ENCODE peak calls at places on chromosomes 4 and X, in nine cellular contexts. One of them, this sample, is unnamed.

GRCh38 chr4:136768925-136769275 is 763.4 kb downstream of the PCDH18 start:
- DNase-seq in smooth muscle cell of the brain vasculature: no peak
- DNase-seq in RPMI7951: no peak
- DNase-seq in GM23338: no peak
- DNase-seq in AG08396: no peak
- DNase-seq in activated CD4-positive, alpha-beta T cell treated with anti-CD3 and anti-CD28 coated beads for 24 hours: no peak
- DNase-seq in activated T-helper 1 cell treated with Interleukin-2 at 50 U/mL for 16 hours: no peak
- DNase-seq in NCI-H2029: no peak
- DNase-seq in activated naive CD4-positive, alpha-beta T cell treated with Interleukin-2 at 50 U/mL for 16 hours: no peak
- DNase-seq in this sample: no peak

GRCh38 chrX:148500428-148501120 is at the start of gene AFF2:
- DNase-seq in NCI-H2029: no peak
- DNase-seq in GM23338: peak; percentile 55
- DNase-seq in smooth muscle cell of the brain vasculature: no peak
- DNase-seq in activated T-helper 1 cell treated with Interleukin-2 at 50 U/mL for 16 hours: no peak
- DNase-seq in RPMI7951: peak; percentile 32
- DNase-seq in AG08396: peak; percentile 37
- DNase-seq in activated naive CD4-positive, alpha-beta T cell treated with Interleukin-2 at 50 U/mL for 16 hours: peak; percentile 47
- DNase-seq in activated CD4-positive, alpha-beta T cell treated with anti-CD3 and anti-CD28 coated beads for 24 hours: peak; percentile 19
- DNase-seq in this sample: peak; percentile 13

GRCh38 chr4:6390357-6390756 is 82.1 kb downstream of the PPP2R2C start:
- DNase-seq in smooth muscle cell of the brain vasculature: no peak
- DNase-seq in AG08396: no peak
- DNase-seq in GM23338: no peak
- DNase-seq in NCI-H2029: no peak
- DNase-seq in activated naive CD4-positive, alpha-beta T cell treated with Interleukin-2 at 50 U/mL for 16 hours: no peak
- DNase-seq in RPMI7951: no peak
- DNase-seq in activated CD4-positive, alpha-beta T cell treated with anti-CD3 and anti-CD28 coated beads for 24 hours: no peak
- DNase-seq in activated T-helper 1 cell treated with Interleukin-2 at 50 U/mL for 16 hours: no peak
- DNase-seq in this sample: no peak

GRCh38 chr4:25160714-25161598 is 707 bp upstream of the SEPSECS start:
- DNase-seq in activated naive CD4-positive, alpha-beta T cell treated with Interleukin-2 at 50 U/mL for 16 hours: no peak
- DNase-seq in RPMI7951: peak; percentile 3
- DNase-seq in activated T-helper 1 cell treated with Interleukin-2 at 50 U/mL for 16 hours: no peak
- DNase-seq in GM23338: no peak
- DNase-seq in activated CD4-positive, alpha-beta T cell treated with anti-CD3 and anti-CD28 coated beads for 24 hours: peak; percentile 15
- DNase-seq in smooth muscle cell of the brain vasculature: no peak
- DNase-seq in AG08396: peak; percentile 12
- DNase-seq in NCI-H2029: peak; percentile 62
- DNase-seq in this sample: no peak

GRCh38 chr4:153950100-153950979 is 161.5 kb upstream of the SFRP2 start:
- DNase-seq in activated CD4-positive, alpha-beta T cell treated with anti-CD3 and anti-CD28 coated beads for 24 hours: no peak
- DNase-seq in GM23338: no peak
- DNase-seq in smooth muscle cell of the brain vasculature: no peak
- DNase-seq in NCI-H2029: no peak
- DNase-seq in activated naive CD4-positive, alpha-beta T cell treated with Interleukin-2 at 50 U/mL for 16 hours: no peak
- DNase-seq in RPMI7951: peak; percentile 23
- DNase-seq in AG08396: no peak
- DNase-seq in activated T-helper 1 cell treated with Interleukin-2 at 50 U/mL for 16 hours: no peak
- DNase-seq in this sample: no peak

GRCh38 chr4:9765091-9765490 is 16.3 kb upstream of the DRD5 start:
- DNase-seq in AG08396: peak; percentile 8
- DNase-seq in NCI-H2029: no peak
- DNase-seq in RPMI7951: peak; percentile 3
- DNase-seq in activated T-helper 1 cell treated with Interleukin-2 at 50 U/mL for 16 hours: no peak
- DNase-seq in activated CD4-positive, alpha-beta T cell treated with anti-CD3 and anti-CD28 coated beads for 24 hours: no peak
- DNase-seq in GM23338: peak; percentile 65
- DNase-seq in activated naive CD4-positive, alpha-beta T cell treated with Interleukin-2 at 50 U/mL for 16 hours: no peak
- DNase-seq in smooth muscle cell of the brain vasculature: no peak
- DNase-seq in this sample: no peak

GRCh38 chr4:25441519-25442117 is 64.6 kb downstream of the ANAPC4 start:
- DNase-seq in smooth muscle cell of the brain vasculature: peak; percentile 28
- DNase-seq in RPMI7951: peak; percentile 43
- DNase-seq in GM23338: peak; percentile 86
- DNase-seq in activated T-helper 1 cell treated with Interleukin-2 at 50 U/mL for 16 hours: no peak
- DNase-seq in activated CD4-positive, alpha-beta T cell treated with anti-CD3 and anti-CD28 coated beads for 24 hours: peak; percentile 4
- DNase-seq in activated naive CD4-positive, alpha-beta T cell treated with Interleukin-2 at 50 U/mL for 16 hours: no peak
- DNase-seq in NCI-H2029: peak; percentile 61
- DNase-seq in AG08396: peak; percentile 46
- DNase-seq in this sample: no peak

GRCh38 chr4:86536166-86536565 is 57.9 kb upstream of the PTPN13 start:
- DNase-seq in AG08396: no peak
- DNase-seq in activated naive CD4-positive, alpha-beta T cell treated with Interleukin-2 at 50 U/mL for 16 hours: no peak
- DNase-seq in NCI-H2029: no peak
- DNase-seq in RPMI7951: no peak
- DNase-seq in GM23338: no peak
- DNase-seq in activated T-helper 1 cell treated with Interleukin-2 at 50 U/mL for 16 hours: no peak
- DNase-seq in activated CD4-positive, alpha-beta T cell treated with anti-CD3 and anti-CD28 coated beads for 24 hours: no peak
- DNase-seq in smooth muscle cell of the brain vasculature: no peak
- DNase-seq in this sample: no peak

GRCh38 chr4:137310156-137310555 is 222.1 kb downstream of the PCDH18 start:
- DNase-seq in activated CD4-positive, alpha-beta T cell treated with anti-CD3 and anti-CD28 coated beads for 24 hours: no peak
- DNase-seq in activated naive CD4-positive, alpha-beta T cell treated with Interleukin-2 at 50 U/mL for 16 hours: no peak
- DNase-seq in smooth muscle cell of the brain vasculature: peak; percentile 18
- DNase-seq in RPMI7951: peak; percentile 23
- DNase-seq in activated T-helper 1 cell treated with Interleukin-2 at 50 U/mL for 16 hours: no peak
- DNase-seq in NCI-H2029: no peak
- DNase-seq in AG08396: no peak
- DNase-seq in GM23338: no peak
- DNase-seq in this sample: no peak

GRCh38 chr4:124499266-124499665 is 213.3 kb downstream of the ANKRD50 start:
- DNase-seq in activated T-helper 1 cell treated with Interleukin-2 at 50 U/mL for 16 hours: no peak
- DNase-seq in GM23338: peak; percentile 10
- DNase-seq in AG08396: no peak
- DNase-seq in RPMI7951: no peak
- DNase-seq in activated naive CD4-positive, alpha-beta T cell treated with Interleukin-2 at 50 U/mL for 16 hours: no peak
- DNase-seq in smooth muscle cell of the brain vasculature: no peak
- DNase-seq in activated CD4-positive, alpha-beta T cell treated with anti-CD3 and anti-CD28 coated beads for 24 hours: no peak
- DNase-seq in NCI-H2029: no peak
- DNase-seq in this sample: no peak

GRCh38 chr4:88737304-88738015 is 39.8 kb upstream of the NAP1L5 start:
- DNase-seq in NCI-H2029: no peak
- DNase-seq in activated naive CD4-positive, alpha-beta T cell treated with Interleukin-2 at 50 U/mL for 16 hours: no peak
- DNase-seq in activated CD4-positive, alpha-beta T cell treated with anti-CD3 and anti-CD28 coated beads for 24 hours: no peak
- DNase-seq in AG08396: no peak
- DNase-seq in RPMI7951: no peak
- DNase-seq in activated T-helper 1 cell treated with Interleukin-2 at 50 U/mL for 16 hours: no peak
- DNase-seq in smooth muscle cell of the brain vasculature: no peak
- DNase-seq in GM23338: peak; percentile 50
- DNase-seq in this sample: no peak

GRCh38 chr4:142383354-142383753 is 462.7 kb downstream of the INPP4B start:
- DNase-seq in AG08396: no peak
- DNase-seq in NCI-H2029: no peak
- DNase-seq in GM23338: no peak
- DNase-seq in activated CD4-positive, alpha-beta T cell treated with anti-CD3 and anti-CD28 coated beads for 24 hours: no peak
- DNase-seq in activated T-helper 1 cell treated with Interleukin-2 at 50 U/mL for 16 hours: no peak
- DNase-seq in activated naive CD4-positive, alpha-beta T cell treated with Interleukin-2 at 50 U/mL for 16 hours: no peak
- DNase-seq in RPMI7951: no peak
- DNase-seq in smooth muscle cell of the brain vasculature: no peak
- DNase-seq in this sample: no peak

GRCh38 chr4:14333616-14334015 is 668.7 kb upstream of the CPEB2 start:
- DNase-seq in NCI-H2029: no peak
- DNase-seq in GM23338: no peak
- DNase-seq in activated T-helper 1 cell treated with Interleukin-2 at 50 U/mL for 16 hours: no peak
- DNase-seq in smooth muscle cell of the brain vasculature: no peak
- DNase-seq in activated naive CD4-positive, alpha-beta T cell treated with Interleukin-2 at 50 U/mL for 16 hours: no peak
- DNase-seq in AG08396: no peak
- DNase-seq in RPMI7951: peak; percentile 4
- DNase-seq in activated CD4-positive, alpha-beta T cell treated with anti-CD3 and anti-CD28 coated beads for 24 hours: no peak
- DNase-seq in this sample: no peak

GRCh38 chr4:123478859-123479345 is 82.3 kb downstream of the SPRY1 start:
- DNase-seq in activated CD4-positive, alpha-beta T cell treated with anti-CD3 and anti-CD28 coated beads for 24 hours: no peak
- DNase-seq in NCI-H2029: peak; percentile 6
- DNase-seq in smooth muscle cell of the brain vasculature: no peak
- DNase-seq in activated naive CD4-positive, alpha-beta T cell treated with Interleukin-2 at 50 U/mL for 16 hours: no peak
- DNase-seq in activated T-helper 1 cell treated with Interleukin-2 at 50 U/mL for 16 hours: no peak
- DNase-seq in GM23338: no peak
- DNase-seq in AG08396: no peak
- DNase-seq in RPMI7951: peak; percentile 93
- DNase-seq in this sample: no peak

GRCh38 chr4:177562859-177563258 is 120.6 kb upstream of the AGA start:
- DNase-seq in RPMI7951: no peak
- DNase-seq in activated naive CD4-positive, alpha-beta T cell treated with Interleukin-2 at 50 U/mL for 16 hours: no peak
- DNase-seq in activated T-helper 1 cell treated with Interleukin-2 at 50 U/mL for 16 hours: no peak
- DNase-seq in activated CD4-positive, alpha-beta T cell treated with anti-CD3 and anti-CD28 coated beads for 24 hours: no peak
- DNase-seq in NCI-H2029: no peak
- DNase-seq in AG08396: no peak
- DNase-seq in GM23338: no peak
- DNase-seq in smooth muscle cell of the brain vasculature: no peak
- DNase-seq in this sample: no peak

GRCh38 chr4:110396963-110397362 is 79.0 kb upstream of the ENPEP start:
- DNase-seq in smooth muscle cell of the brain vasculature: no peak
- DNase-seq in activated T-helper 1 cell treated with Interleukin-2 at 50 U/mL for 16 hours: no peak
- DNase-seq in activated naive CD4-positive, alpha-beta T cell treated with Interleukin-2 at 50 U/mL for 16 hours: no peak
- DNase-seq in RPMI7951: no peak
- DNase-seq in AG08396: no peak
- DNase-seq in NCI-H2029: no peak
- DNase-seq in activated CD4-positive, alpha-beta T cell treated with anti-CD3 and anti-CD28 coated beads for 24 hours: no peak
- DNase-seq in GM23338: no peak
- DNase-seq in this sample: no peak

GRCh38 chr4:47031011-47031678 is at the start of gene GABRB1:
- DNase-seq in smooth muscle cell of the brain vasculature: peak; percentile 40
- DNase-seq in activated T-helper 1 cell treated with Interleukin-2 at 50 U/mL for 16 hours: peak; percentile 1
- DNase-seq in NCI-H2029: no peak
- DNase-seq in activated CD4-positive, alpha-beta T cell treated with anti-CD3 and anti-CD28 coated beads for 24 hours: no peak
- DNase-seq in RPMI7951: no peak
- DNase-seq in activated naive CD4-positive, alpha-beta T cell treated with Interleukin-2 at 50 U/mL for 16 hours: peak; percentile 12
- DNase-seq in AG08396: peak; percentile 69
- DNase-seq in GM23338: peak; percentile 76
- DNase-seq in this sample: no peak

GRCh38 chr4:15354790-15355418 is 72.9 kb upstream of the C1QTNF7 start:
- DNase-seq in activated CD4-positive, alpha-beta T cell treated with anti-CD3 and anti-CD28 coated beads for 24 hours: no peak
- DNase-seq in NCI-H2029: no peak
- DNase-seq in GM23338: no peak
- DNase-seq in smooth muscle cell of the brain vasculature: no peak
- DNase-seq in activated naive CD4-positive, alpha-beta T cell treated with Interleukin-2 at 50 U/mL for 16 hours: no peak
- DNase-seq in activated T-helper 1 cell treated with Interleukin-2 at 50 U/mL for 16 hours: no peak
- DNase-seq in RPMI7951: no peak
- DNase-seq in AG08396: no peak
- DNase-seq in this sample: no peak

GRCh38 chrX:69038826-69039225 is 126.4 kb downstream of the PJA1 start:
- DNase-seq in RPMI7951: no peak
- DNase-seq in AG08396: no peak
- DNase-seq in activated T-helper 1 cell treated with Interleukin-2 at 50 U/mL for 16 hours: no peak
- DNase-seq in smooth muscle cell of the brain vasculature: no peak
- DNase-seq in activated CD4-positive, alpha-beta T cell treated with anti-CD3 and anti-CD28 coated beads for 24 hours: no peak
- DNase-seq in NCI-H2029: no peak
- DNase-seq in activated naive CD4-positive, alpha-beta T cell treated with Interleukin-2 at 50 U/mL for 16 hours: no peak
- DNase-seq in GM23338: no peak
- DNase-seq in this sample: no peak

GRCh38 chrX:48569958-48570357 is 4.3 kb upstream of the RBM3 start:
- DNase-seq in AG08396: no peak
- DNase-seq in smooth muscle cell of the brain vasculature: no peak
- DNase-seq in activated CD4-positive, alpha-beta T cell treated with anti-CD3 and anti-CD28 coated beads for 24 hours: no peak
- DNase-seq in activated naive CD4-positive, alpha-beta T cell treated with Interleukin-2 at 50 U/mL for 16 hours: no peak
- DNase-seq in NCI-H2029: no peak
- DNase-seq in RPMI7951: peak; percentile 57
- DNase-seq in activated T-helper 1 cell treated with Interleukin-2 at 50 U/mL for 16 hours: no peak
- DNase-seq in GM23338: no peak
- DNase-seq in this sample: no peak

GRCh38 chr4:112213850-112214249 is 17.7 kb upstream of the AP1AR start:
- DNase-seq in activated naive CD4-positive, alpha-beta T cell treated with Interleukin-2 at 50 U/mL for 16 hours: no peak
- DNase-seq in GM23338: no peak
- DNase-seq in activated CD4-positive, alpha-beta T cell treated with anti-CD3 and anti-CD28 coated beads for 24 hours: no peak
- DNase-seq in smooth muscle cell of the brain vasculature: no peak
- DNase-seq in RPMI7951: peak; percentile 41
- DNase-seq in activated T-helper 1 cell treated with Interleukin-2 at 50 U/mL for 16 hours: no peak
- DNase-seq in NCI-H2029: no peak
- DNase-seq in AG08396: peak; percentile 79
- DNase-seq in this sample: no peak

GRCh38 chrX:134636859-134637258 is 21.4 kb downstream of the PLAC1 start:
- DNase-seq in activated naive CD4-positive, alpha-beta T cell treated with Interleukin-2 at 50 U/mL for 16 hours: no peak
- DNase-seq in smooth muscle cell of the brain vasculature: no peak
- DNase-seq in AG08396: no peak
- DNase-seq in NCI-H2029: no peak
- DNase-seq in RPMI7951: peak; percentile 39
- DNase-seq in activated CD4-positive, alpha-beta T cell treated with anti-CD3 and anti-CD28 coated beads for 24 hours: no peak
- DNase-seq in GM23338: no peak
- DNase-seq in activated T-helper 1 cell treated with Interleukin-2 at 50 U/mL for 16 hours: no peak
- DNase-seq in this sample: no peak